ENCODE peak calls at places on chromosomes 11 and 22, in five cellular contexts. One of them, this sample, is unnamed.

GRCh38 chr22:23236026-23236425 is 55.7 kb downstream of the BCR start:
- DNase-seq in stimulated activated CD4-positive, alpha-beta T cell treated with anti-CD3 and anti-CD28 coated beads, Interleukin-15, amount 100 ng/mL, for 1 hour: no peak
- DNase-seq in NCI-H1417: no peak
- DNase-seq in activated naive CD4-positive, alpha-beta T cell treated with anti-CD3 and anti-CD28 coated beads for 36 hours: no peak
- DNase-seq in ELR: peak
- DNase-seq in this sample: no peak

GRCh38 chr11:110447897-110448522 is 18.3 kb downstream of the FDX1 start:
- DNase-seq in activated naive CD4-positive, alpha-beta T cell treated with anti-CD3 and anti-CD28 coated beads for 36 hours: no peak
- DNase-seq in ELR: no peak
- DNase-seq in stimulated activated CD4-positive, alpha-beta T cell treated with anti-CD3 and anti-CD28 coated beads, Interleukin-15, amount 100 ng/mL, for 1 hour: no peak
- DNase-seq in NCI-H1417: no peak
- DNase-seq in this sample: no peak

GRCh38 chr22:23859201-23859600 is 1.5 kb downstream of the SLC2A11 start:
- DNase-seq in activated naive CD4-positive, alpha-beta T cell treated with anti-CD3 and anti-CD28 coated beads for 36 hours: no peak
- DNase-seq in ELR: no peak
- DNase-seq in stimulated activated CD4-positive, alpha-beta T cell treated with anti-CD3 and anti-CD28 coated beads, Interleukin-15, amount 100 ng/mL, for 1 hour: no peak
- DNase-seq in NCI-H1417: no peak
- DNase-seq in this sample: no peak

GRCh38 chr22:35092146-35092805 is 26.3 kb downstream of the ISX start:
- DNase-seq in NCI-H1417: no peak
- DNase-seq in stimulated activated CD4-positive, alpha-beta T cell treated with anti-CD3 and anti-CD28 coated beads, Interleukin-15, amount 100 ng/mL, for 1 hour: no peak
- DNase-seq in activated naive CD4-positive, alpha-beta T cell treated with anti-CD3 and anti-CD28 coated beads for 36 hours: no peak
- DNase-seq in ELR: no peak
- DNase-seq in this sample: no peak

GRCh38 chr11:96141649-96142048 is 201.3 kb downstream of the MAML2 start:
- DNase-seq in activated naive CD4-positive, alpha-beta T cell treated with anti-CD3 and anti-CD28 coated beads for 36 hours: no peak
- DNase-seq in stimulated activated CD4-positive, alpha-beta T cell treated with anti-CD3 and anti-CD28 coated beads, Interleukin-15, amount 100 ng/mL, for 1 hour: no peak
- DNase-seq in ELR: no peak
- DNase-seq in NCI-H1417: no peak
- DNase-seq in this sample: no peak

GRCh38 chr11:105334025-105334714 is 194.6 kb upstream of the CARD18 start:
- DNase-seq in NCI-H1417: no peak
- DNase-seq in stimulated activated CD4-positive, alpha-beta T cell treated with anti-CD3 and anti-CD28 coated beads, Interleukin-15, amount 100 ng/mL, for 1 hour: no peak
- DNase-seq in ELR: no peak
- DNase-seq in activated naive CD4-positive, alpha-beta T cell treated with anti-CD3 and anti-CD28 coated beads for 36 hours: no peak
- DNase-seq in this sample: no peak

GRCh38 chr11:108346451-108346850 is 120.9 kb downstream of the C11orf65 start:
- DNase-seq in NCI-H1417: no peak
- DNase-seq in activated naive CD4-positive, alpha-beta T cell treated with anti-CD3 and anti-CD28 coated beads for 36 hours: no peak
- DNase-seq in stimulated activated CD4-positive, alpha-beta T cell treated with anti-CD3 and anti-CD28 coated beads, Interleukin-15, amount 100 ng/mL, for 1 hour: no peak
- DNase-seq in ELR: no peak
- DNase-seq in this sample: no peak

GRCh38 chr11:35781342-35782171 is 119.0 kb downstream of the TRIM44 start:
- DNase-seq in NCI-H1417: no peak
- DNase-seq in ELR: peak
- DNase-seq in stimulated activated CD4-positive, alpha-beta T cell treated with anti-CD3 and anti-CD28 coated beads, Interleukin-15, amount 100 ng/mL, for 1 hour: no peak
- DNase-seq in activated naive CD4-positive, alpha-beta T cell treated with anti-CD3 and anti-CD28 coated beads for 36 hours: no peak
- DNase-seq in this sample: no peak

GRCh38 chr11:77381749-77382693 is 80.5 kb upstream of the GDPD4 start:
- DNase-seq in stimulated activated CD4-positive, alpha-beta T cell treated with anti-CD3 and anti-CD28 coated beads, Interleukin-15, amount 100 ng/mL, for 1 hour: no peak
- DNase-seq in ELR: peak
- DNase-seq in NCI-H1417: no peak
- DNase-seq in activated naive CD4-positive, alpha-beta T cell treated with anti-CD3 and anti-CD28 coated beads for 36 hours: no peak
- DNase-seq in this sample: no peak

GRCh38 chr11:103619480-103619879 is 417.0 kb upstream of the DDI1 start:
- DNase-seq in activated naive CD4-positive, alpha-beta T cell treated with anti-CD3 and anti-CD28 coated beads for 36 hours: no peak
- DNase-seq in ELR: no peak
- DNase-seq in NCI-H1417: peak
- DNase-seq in stimulated activated CD4-positive, alpha-beta T cell treated with anti-CD3 and anti-CD28 coated beads, Interleukin-15, amount 100 ng/mL, for 1 hour: no peak
- DNase-seq in this sample: no peak

GRCh38 chr11:63613517-63614135 is 607 bp downstream of the PLAAT3 start:
- DNase-seq in ELR: peak
- DNase-seq in stimulated activated CD4-positive, alpha-beta T cell treated with anti-CD3 and anti-CD28 coated beads, Interleukin-15, amount 100 ng/mL, for 1 hour: no peak
- DNase-seq in activated naive CD4-positive, alpha-beta T cell treated with anti-CD3 and anti-CD28 coated beads for 36 hours: peak
- DNase-seq in NCI-H1417: peak
- DNase-seq in this sample: peak

GRCh38 chr11:59475176-59475575 is 2.1 kb downstream of the OR4D10 start:
- DNase-seq in NCI-H1417: no peak
- DNase-seq in activated naive CD4-positive, alpha-beta T cell treated with anti-CD3 and anti-CD28 coated beads for 36 hours: no peak
- DNase-seq in stimulated activated CD4-positive, alpha-beta T cell treated with anti-CD3 and anti-CD28 coated beads, Interleukin-15, amount 100 ng/mL, for 1 hour: no peak
- DNase-seq in ELR: no peak
- DNase-seq in this sample: no peak

GRCh38 chr11:73267921-73268540 is 4.1 kb upstream of the P2RY6 start:
- DNase-seq in NCI-H1417: no peak
- DNase-seq in activated naive CD4-positive, alpha-beta T cell treated with anti-CD3 and anti-CD28 coated beads for 36 hours: no peak
- DNase-seq in stimulated activated CD4-positive, alpha-beta T cell treated with anti-CD3 and anti-CD28 coated beads, Interleukin-15, amount 100 ng/mL, for 1 hour: no peak
- DNase-seq in ELR: no peak
- DNase-seq in this sample: no peak

GRCh38 chr11:33692013-33692504 is 8.6 kb downstream of the C11orf91 start:
- DNase-seq in NCI-H1417: peak
- DNase-seq in stimulated activated CD4-positive, alpha-beta T cell treated with anti-CD3 and anti-CD28 coated beads, Interleukin-15, amount 100 ng/mL, for 1 hour: no peak
- DNase-seq in ELR: peak
- DNase-seq in activated naive CD4-positive, alpha-beta T cell treated with anti-CD3 and anti-CD28 coated beads for 36 hours: no peak
- DNase-seq in this sample: no peak

GRCh38 chr11:70265341-70265740 is 5.1 kb upstream of the PPFIA1 start:
- DNase-seq in NCI-H1417: no peak
- DNase-seq in stimulated activated CD4-positive, alpha-beta T cell treated with anti-CD3 and anti-CD28 coated beads, Interleukin-15, amount 100 ng/mL, for 1 hour: no peak
- DNase-seq in ELR: no peak
- DNase-seq in activated naive CD4-positive, alpha-beta T cell treated with anti-CD3 and anti-CD28 coated beads for 36 hours: no peak
- DNase-seq in this sample: no peak

GRCh38 chr11:3146612-3147256 is 18.4 kb downstream of the OSBPL5 start:
- DNase-seq in NCI-H1417: no peak
- DNase-seq in activated naive CD4-positive, alpha-beta T cell treated with anti-CD3 and anti-CD28 coated beads for 36 hours: no peak
- DNase-seq in stimulated activated CD4-positive, alpha-beta T cell treated with anti-CD3 and anti-CD28 coated beads, Interleukin-15, amount 100 ng/mL, for 1 hour: no peak
- DNase-seq in ELR: peak
- DNase-seq in this sample: no peak

GRCh38 chr22:31102441-31103081 is 4.8 kb downstream of the SELENOM start:
- DNase-seq in stimulated activated CD4-positive, alpha-beta T cell treated with anti-CD3 and anti-CD28 coated beads, Interleukin-15, amount 100 ng/mL, for 1 hour: no peak
- DNase-seq in ELR: peak
- DNase-seq in NCI-H1417: no peak
- DNase-seq in activated naive CD4-positive, alpha-beta T cell treated with anti-CD3 and anti-CD28 coated beads for 36 hours: no peak
- DNase-seq in this sample: no peak

GRCh38 chr11:60130496-60130895 is 42.0 kb downstream of the MS4A2 start:
- DNase-seq in stimulated activated CD4-positive, alpha-beta T cell treated with anti-CD3 and anti-CD28 coated beads, Interleukin-15, amount 100 ng/mL, for 1 hour: no peak
- DNase-seq in NCI-H1417: peak
- DNase-seq in activated naive CD4-positive, alpha-beta T cell treated with anti-CD3 and anti-CD28 coated beads for 36 hours: peak
- DNase-seq in ELR: peak
- DNase-seq in this sample: no peak

GRCh38 chr11:88246680-88247079 is 71.4 kb upstream of the RAB38 start:
- DNase-seq in NCI-H1417: no peak
- DNase-seq in stimulated activated CD4-positive, alpha-beta T cell treated with anti-CD3 and anti-CD28 coated beads, Interleukin-15, amount 100 ng/mL, for 1 hour: no peak
- DNase-seq in activated naive CD4-positive, alpha-beta T cell treated with anti-CD3 and anti-CD28 coated beads for 36 hours: no peak
- DNase-seq in ELR: peak
- DNase-seq in this sample: no peak